ENCODE peak calls at places on chromosomes 7 and 10, in ten cellular contexts. B is right lobe of liver, M is body of pancreas, U is WTC11, Q is upper lobe of left lung, C is chondrocyte, G is neural progenitor cell, T is brain microvascular endothelial cell, X is NB4, S is tibial nerve. R is an unnamed sample.

GRCh38 chr7:141452911-141453310 is 98.3 kb upstream of the AGK start:
- DNase-seq in Q (no peak), C (no peak), S (no peak), T (no peak), X (no peak), U (no peak), B (no peak), G (no peak), M (no peak), R (no peak)

GRCh38 chr7:113582471-113582870 is 336.3 kb downstream of the PPP1R3A start:
- DNase-seq in U (no peak), M (no peak), B (no peak), Q (no peak), T (peak), C (no peak), X (no peak), G (no peak), S (no peak), R (no peak)

GRCh38 chr10:31153692-31154091 is 122.0 kb upstream of the ZNF438 start:
- DNase-seq in T (no peak), U (no peak), C (no peak), X (no peak), Q (no peak), G (no peak), S (no peak), M (no peak), B (no peak), R (no peak)

GRCh38 chr7:131011976-131012375 is 278.0 kb upstream of the KLF14 start:
- DNase-seq in Q (no peak), M (no peak), S (peak), C (no peak), B (no peak), X (peak), T (peak), G (no peak), U (no peak), R (no peak)

GRCh38 chr10:103823706-103824272 is 31.6 kb downstream of the SH3PXD2A start:
- DNase-seq in Q (no peak), B (no peak), T (no peak), M (no peak), S (no peak), U (no peak), G (no peak), X (no peak), C (no peak), R (no peak)

GRCh38 chr7:149220534-149220933 is 18.9 kb upstream of the ZNF212 start:
- DNase-seq in M (no peak), T (no peak), Q (no peak), U (no peak), X (no peak), B (no peak), S (no peak), C (no peak), G (no peak), R (no peak)

GRCh38 chr7:151327659-151328058 is 14.0 kb upstream of the NUB1 start:
- DNase-seq in C (no peak), T (peak), G (no peak), S (no peak), B (no peak), Q (no peak), U (no peak), X (no peak), M (no peak), R (no peak)

GRCh38 chr10:75137533-75138438 is 26.3 kb downstream of the SAMD8 start:
- DNase-seq in S (no peak), T (peak), C (no peak), B (no peak), G (no peak), X (peak), Q (no peak), U (no peak), M (no peak), R (no peak)

GRCh38 chr7:1555813-1556540 is at the start of gene TMEM184A:
- DNase-seq in T (no peak), X (peak), B (peak), Q (peak), G (peak), S (no peak), M (peak), U (peak), C (no peak), R (no peak)

GRCh38 chr10:74026428-74026979 is 28.6 kb downstream of the VCL start:
- DNase-seq in B (no peak), X (no peak), G (no peak), C (no peak), Q (no peak), M (no peak), T (no peak), S (no peak), U (no peak), R (no peak)

GRCh38 chr7:121166885-121167284 is 161.9 kb upstream of the WNT16 start:
- DNase-seq in Q (no peak), T (no peak), X (no peak), U (no peak), B (no peak), G (peak), M (no peak), C (no peak), S (no peak), R (no peak)

GRCh38 chr10:92897916-92898315 is 49.6 kb downstream of the EXOC6 start:
- DNase-seq in B (no peak), G (no peak), M (no peak), S (no peak), U (no peak), C (no peak), X (peak), T (no peak), Q (no peak), R (no peak)

GRCh38 chr7:97024209-97025129 is at the start of gene DLX5:
- DNase-seq in U (peak), B (no peak), X (no peak), G (peak), Q (no peak), C (no peak), S (peak), T (no peak), M (no peak), R (no peak)

GRCh38 chr7:6642861-6643640 is 5.9 kb downstream of the ZNF316 start:
- DNase-seq in C (no peak), M (no peak), B (no peak), X (no peak), Q (no peak), S (no peak), U (no peak), T (no peak), G (no peak), R (no peak)

GRCh38 chr10:102118867-102119266 is 1.3 kb downstream of the LDB1 start:
- DNase-seq in C (no peak), Q (peak), S (no peak), U (no peak), G (peak), M (no peak), X (peak), T (no peak), B (no peak), R (no peak)

GRCh38 chr10:43078986-43079273 is 2.1 kb downstream of the RET start:
- DNase-seq in B (no peak), G (peak), Q (no peak), C (no peak), M (no peak), X (peak), S (no peak), U (peak), T (peak), R (no peak)

GRCh38 chr10:102398172-102399020 is 2.9 kb downstream of the NFKB2 start:
- DNase-seq in T (no peak), Q (no peak), U (no peak), M (no peak), X (no peak), S (no peak), B (peak), C (no peak), G (no peak), R (no peak)

GRCh38 chr10:45261946-45262345 is 53.5 kb downstream of the OR13A1 start:
- DNase-seq in U (no peak), B (no peak), X (no peak), C (no peak), T (no peak), Q (no peak), S (no peak), G (no peak), M (no peak), R (no peak)

GRCh38 chr7:19522486-19522885 is 186.4 kb downstream of the POLR1F start:
- DNase-seq in S (no peak), Q (no peak), B (no peak), T (peak), C (no peak), U (no peak), G (no peak), X (no peak), M (no peak), R (no peak)

GRCh38 chr7:98879198-98879988 is 1.1 kb downstream of the TRRAP start:
- DNase-seq in U (no peak), X (peak), C (no peak), G (peak), B (peak), M (peak), Q (peak), T (no peak), S (no peak), R (peak)

GRCh38 chr10:92657024-92657423 is 32.7 kb upstream of the HHEX start:
- DNase-seq in M (no peak), X (peak), Q (no peak), T (no peak), B (no peak), G (no peak), S (no peak), C (no peak), U (no peak), R (no peak)

GRCh38 chr10:83919187-83919586 is 220.1 kb upstream of the GHITM start:
- DNase-seq in Q (no peak), U (no peak), X (no peak), S (no peak), T (no peak), B (no peak), G (no peak), C (no peak), M (no peak), R (no peak)
- TF ChIP-seq CTCF in Q (no peak), U (no peak), X (no peak), S (no peak), T (no peak), B (no peak), G (no peak), C (no peak), M (no peak), R (no peak)

DNA sequence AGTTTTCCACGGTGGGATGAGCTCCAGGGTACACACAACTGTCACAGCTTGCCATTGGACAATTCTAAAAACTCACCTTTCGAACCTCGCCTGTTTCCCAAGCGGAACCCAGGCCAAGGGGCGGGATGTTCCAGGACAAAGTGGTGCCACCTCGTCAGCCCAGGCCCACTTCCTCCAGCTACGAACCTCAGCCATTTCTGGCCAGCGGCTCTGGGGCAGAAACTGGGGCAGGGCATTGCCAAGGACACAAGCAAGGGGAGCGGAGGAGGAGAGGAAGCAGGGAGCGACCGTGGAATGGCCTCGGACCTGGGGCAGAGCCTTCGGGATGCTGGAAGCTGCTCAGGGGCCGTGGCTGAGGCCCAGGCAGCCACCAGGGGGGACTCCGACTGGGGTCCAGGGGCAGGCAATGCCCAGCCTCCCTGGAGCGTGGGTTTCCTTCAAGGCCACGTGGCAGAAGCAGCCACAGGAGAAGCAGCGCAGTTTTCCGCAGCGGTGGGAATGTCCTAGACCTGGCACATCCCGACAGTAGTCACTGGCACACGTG is 44.6 kb upstream of the INSIG1 start:
- DNase-seq in C (no peak), Q (no peak), M (peak), B (peak), S (no peak), T (no peak), G (no peak), X (no peak), U (no peak), R (no peak)
- TF ChIP-seq CTCF in C (no peak), Q (no peak), M (peak), B (no peak), S (no peak), T (no peak), G (no peak), X (no peak), U (no peak), R (no peak)

GRCh38 chr10:100020161-100020882 is 10.6 kb upstream of the DNMBP start:
- DNase-seq in Q (no peak), U (no peak), X (no peak), M (no peak), B (no peak), G (no peak), C (no peak), S (no peak), T (no peak), R (no peak)
- TF ChIP-seq CTCF in Q (no peak), U (no peak), X (no peak), M (no peak), B (no peak), G (no peak), C (no peak), S (no peak), T (no peak), R (no peak)

DNA sequence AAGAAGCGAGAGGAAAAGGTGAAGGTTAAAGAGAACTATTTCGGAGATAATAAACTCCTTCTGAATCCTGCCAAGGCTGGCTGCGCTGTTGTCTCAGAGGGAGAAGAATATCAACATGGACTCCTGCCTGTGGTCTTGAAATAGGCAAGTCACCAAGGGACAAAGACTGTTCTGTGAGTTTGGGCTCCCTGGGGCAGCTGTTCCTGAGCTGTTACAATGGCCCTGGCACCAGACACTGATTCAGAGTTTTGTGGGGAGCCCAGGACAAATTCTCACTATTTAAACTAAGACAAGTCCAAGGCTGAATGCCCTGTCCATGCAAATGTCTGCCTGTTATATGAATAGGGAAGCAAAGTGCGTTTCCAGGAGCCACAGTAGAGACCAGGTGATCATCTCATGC is 81.4 kb downstream of the PRPF18 start:
- DNase-seq in U (no peak), T (no peak), Q (no peak), S (no peak), G (no peak), C (no peak), X (no peak), M (no peak), B (no peak), R (no peak)
- TF ChIP-seq CTCF in U (no peak), T (no peak), Q (no peak), S (no peak), G (no peak), C (no peak), X (no peak), M (no peak), B (no peak), R (no peak)

DNA sequence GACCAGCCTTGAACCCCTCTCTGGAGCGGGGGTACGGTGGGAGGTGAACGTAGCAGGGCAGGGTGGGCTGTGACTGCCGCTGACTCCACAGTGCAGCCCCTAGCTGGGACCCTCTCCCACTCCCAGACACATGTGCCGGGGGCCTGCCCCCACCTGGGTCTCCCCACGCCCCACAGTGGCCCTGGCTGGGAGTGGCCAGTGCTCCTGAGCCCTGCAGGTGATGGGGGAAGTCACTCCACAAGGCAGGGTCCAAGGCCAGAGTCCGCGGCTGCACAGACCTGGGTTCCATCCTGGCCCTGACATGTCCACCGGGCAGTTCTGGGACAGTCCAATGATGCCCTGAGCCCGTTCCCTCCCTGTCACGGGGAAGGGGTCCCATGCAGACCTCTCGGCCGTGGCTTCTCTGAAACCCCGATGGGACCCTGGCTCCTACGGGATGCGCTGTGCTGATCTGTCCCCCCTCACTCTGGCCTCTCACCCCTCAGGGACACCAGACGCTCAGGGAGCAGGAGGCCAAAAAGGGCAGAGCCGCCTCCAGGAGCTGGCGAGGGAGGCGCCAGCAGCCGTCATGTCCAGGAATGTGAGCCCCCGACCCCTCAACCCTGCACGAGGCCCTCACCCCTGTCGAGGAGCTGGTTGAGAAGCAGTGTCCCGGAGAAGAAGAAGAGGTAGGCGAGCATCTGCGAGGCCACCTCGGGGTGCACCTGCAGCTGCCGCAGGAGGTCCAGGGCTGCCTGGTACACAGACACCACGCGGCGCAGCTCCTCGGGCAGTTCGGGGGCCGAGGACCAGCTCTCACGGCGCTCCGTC is 40.4 kb downstream of the AP5Z1 start:
- DNase-seq in C (peak), T (no peak), X (no peak), B (no peak), M (no peak), U (peak), S (no peak), G (no peak), Q (no peak), R (no peak)
- TF ChIP-seq CTCF in C (no peak), T (peak), X (peak), B (no peak), M (no peak), U (peak), S (no peak), G (no peak), Q (no peak), R (no peak)

DNA sequence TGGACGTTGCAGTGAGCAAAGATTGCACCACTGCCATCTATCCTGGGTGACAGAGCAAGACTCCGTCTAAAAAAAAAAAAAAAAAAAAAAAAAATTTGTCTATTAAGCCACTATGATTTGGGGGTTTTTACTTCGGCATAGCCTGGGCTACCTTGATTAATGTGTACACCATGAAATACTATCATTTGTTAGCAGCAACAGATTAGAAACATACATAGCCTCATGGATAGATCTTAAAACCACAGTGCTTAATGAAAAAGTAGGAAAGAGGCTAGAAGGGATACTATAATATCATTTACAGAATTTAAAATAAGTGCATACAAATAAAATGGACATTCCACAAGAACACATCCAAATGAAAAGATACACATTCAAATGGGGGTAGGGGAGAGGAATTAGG is 77.3 kb upstream of the IL6 start:
- DNase-seq in X (no peak), G (no peak), C (no peak), S (no peak), Q (no peak), T (no peak), B (no peak), U (no peak), M (no peak), R (no peak)
- TF ChIP-seq CTCF in X (no peak), G (no peak), C (no peak), S (no peak), Q (no peak), T (no peak), B (no peak), U (no peak), M (no peak), R (no peak)

DNA sequence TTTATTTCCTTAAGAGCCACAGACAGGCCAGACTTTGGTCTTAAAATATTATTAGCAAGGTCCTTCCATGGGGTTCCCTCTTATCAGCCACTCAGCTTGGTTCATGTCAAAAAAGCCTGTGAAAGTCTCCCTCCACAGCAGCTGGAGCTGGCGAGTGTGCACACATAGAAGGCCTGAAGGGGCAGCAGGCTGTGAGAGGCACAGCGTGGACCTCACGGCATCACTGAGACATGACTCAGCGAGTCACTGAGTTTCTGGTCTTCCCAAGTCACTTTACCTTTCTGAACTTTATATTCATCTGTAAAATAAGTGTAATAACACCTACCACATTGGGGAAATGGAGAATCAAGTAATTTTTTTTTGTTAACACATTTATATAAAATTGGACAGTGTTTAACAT is 8.7 kb downstream of the TAF3 start:
- DNase-seq in G (no peak), U (no peak), C (no peak), Q (no peak), X (peak), M (peak), S (no peak), T (peak), B (no peak), R (no peak)
- TF ChIP-seq CTCF in G (no peak), U (no peak), C (peak), Q (no peak), X (no peak), M (peak), S (no peak), T (peak), B (no peak), R (no peak)

DNA sequence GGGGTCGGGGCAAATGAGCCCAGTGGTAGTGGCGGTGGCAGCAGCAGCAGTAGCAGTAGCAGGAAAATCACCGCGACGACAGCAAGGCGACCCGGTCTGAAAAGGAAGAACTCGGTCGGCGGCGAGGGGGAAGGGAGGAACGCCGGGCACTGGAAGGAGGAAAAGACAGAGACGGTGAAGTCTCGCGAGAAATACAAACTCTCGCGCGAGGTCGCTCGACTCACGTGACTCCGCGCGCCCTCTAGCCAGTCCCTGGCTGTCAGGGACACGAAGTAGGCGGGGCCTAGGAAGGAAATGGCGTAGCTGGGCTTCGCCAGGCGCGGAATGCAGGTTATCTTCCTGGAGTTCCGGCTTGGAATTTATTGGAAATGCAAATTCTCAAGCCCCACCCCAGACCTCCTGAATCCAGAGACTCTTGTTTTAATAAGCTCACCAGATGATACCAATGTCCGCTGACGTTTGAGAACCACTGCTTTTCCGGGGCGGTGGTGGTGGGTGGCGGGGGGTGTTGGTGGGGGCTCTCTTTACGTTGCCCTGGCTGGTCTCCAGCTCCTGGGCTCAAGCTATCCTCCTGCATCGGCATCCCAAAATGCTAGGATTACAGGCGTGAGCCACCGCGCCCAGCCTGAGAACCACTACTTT is at the start of gene SMNDC1:
- DNase-seq in G (peak), Q (peak), C (peak), X (peak), S (peak), T (peak), M (peak), U (peak), B (peak), R (peak)
- TF ChIP-seq CTCF in G (no peak), Q (peak), C (no peak), X (no peak), S (no peak), T (no peak), M (no peak), U (no peak), B (no peak), R (no peak)

GRCh38 chr7:147432068-147432467 is 1158.5 kb upstream of the C7orf33 start:
- DNase-seq in X (peak), Q (no peak), S (no peak), M (no peak), T (peak), C (no peak), U (peak), B (no peak), G (peak), R (no peak)
- TF ChIP-seq CTCF in X (peak), Q (no peak), S (peak), M (no peak), T (peak), C (peak), U (no peak), B (no peak), G (peak), R (no peak)